ENCODE peak calls at places on chromosome 22, in four cellular contexts. S is DMS53; J is stimulated activated CD8-positive, alpha-beta memory T cell treated with anti-CD3 and anti-CD28 coated beads, Interleukin-15, amount 100 ng/mL, for 1 hour; R is brain microvascular endothelial cell. M is an unnamed sample.

GRCh38 chr22:38072322-38073149 is 11.4 kb downstream of the SLC16A8 start:
- DNase-seq in J (no peak), R (no peak), S (no peak), M (no peak)

GRCh38 chr22:41030891-41031290 is 61.5 kb upstream of the EP300 start:
- DNase-seq in S (no peak), R (peak), J (no peak), M (no peak)

GRCh38 chr22:48883211-48883960 is 944.3 kb downstream of the BRD1 start:
- DNase-seq in S (no peak), J (no peak), R (no peak), M (no peak)

GRCh38 chr22:28016781-28017557 is 97.9 kb upstream of the PITPNB start:
- DNase-seq in S (no peak), R (no peak), J (no peak), M (no peak)

GRCh38 chr22:26979294-26979693 is 321.9 kb downstream of the MIAT start:
- DNase-seq in S (no peak), J (no peak), R (no peak), M (no peak)

GRCh38 chr22:30305906-30306628 is 16.8 kb upstream of the CASTOR1 start:
- DNase-seq in S (no peak), R (no peak), J (no peak), M (no peak)

GRCh38 chr22:41341990-41342389 is 39.8 kb upstream of the TEF start:
- DNase-seq in S (no peak), J (no peak), R (no peak), M (no peak)

GRCh38 chr22:36901411-36902142 is 11.9 kb upstream of the CSF2RB start:
- DNase-seq in R (no peak), J (no peak), S (no peak), M (no peak)

GRCh38 chr22:49014227-49015201 is 813.2 kb downstream of the BRD1 start:
- DNase-seq in R (no peak), S (no peak), J (no peak), M (no peak)

GRCh38 chr22:27247691-27248434 is 553.7 kb downstream of the MN1 start:
- DNase-seq in R (no peak), S (no peak), J (no peak), M (no peak)

GRCh38 chr22:22103078-22103593 is 120.5 kb upstream of the TOP3B start:
- DNase-seq in J (no peak), S (peak), R (no peak), M (peak)

GRCh38 chr22:19619144-19620009 is 94.9 kb upstream of the SEPTIN5 start:
- DNase-seq in J (no peak), S (peak), R (no peak), M (no peak)

GRCh38 chr22:34800265-34800664 is 265.7 kb upstream of the ISX start:
- DNase-seq in R (no peak), J (no peak), S (no peak), M (no peak)

GRCh38 chr22:36587289-36588154 is 58.6 kb upstream of the EIF3D start:
- DNase-seq in J (no peak), R (peak), S (no peak), M (no peak)

GRCh38 chr22:21568207-21569075 is 927 bp downstream of the UBE2L3 start:
- DNase-seq in R (no peak), S (peak), J (no peak), M (peak)

GRCh38 chr22:35430897-35431322 is 31.0 kb downstream of the MCM5 start:
- DNase-seq in J (peak), S (peak), R (peak), M (peak)

GRCh38 chr22:37775785-37776638 is 31.7 kb upstream of the GCAT start:
- DNase-seq in S (no peak), J (no peak), R (no peak), M (no peak)

GRCh38 chr22:50342651-50343540 is at the start of gene PPP6R2:
- DNase-seq in J (peak), R (peak), S (peak), M (peak)

GRCh38 chr22:41910599-41911291 is 4.1 kb downstream of the SHISA8 start:
- DNase-seq in S (peak), J (no peak), R (no peak), M (no peak)

GRCh38 chr22:35624547-35624946 is 7.4 kb upstream of the MB start:
- DNase-seq in R (no peak), J (no peak), S (no peak), M (no peak)

GRCh38 chr22:38872831-38873248 is 824 bp upstream of the CBX6 start:
- DNase-seq in R (no peak), J (no peak), S (peak), M (no peak)

GRCh38 chr22:19723165-19723989 is at the start of gene GP1BB:
- DNase-seq in J (no peak), R (peak), S (peak), M (peak)

GRCh38 chr22:42016111-42016510 is 17.5 kb downstream of the WBP2NL start:
- DNase-seq in S (no peak), J (no peak), R (no peak), M (no peak)

GRCh38 chr22:31223786-31224191 is 11.7 kb downstream of the LIMK2 start:
- DNase-seq in J (no peak), S (no peak), R (no peak), M (no peak)

M was measured in HT-29.